ENCODE peak calls at places on chromosomes 6 and 20, in five cellular contexts. S, Q, T, V and E are unnamed samples.

GRCh38 chr20:34996243-34996984 is 40.7 kb downstream of the MYH7B start:
- DNase-seq in S (no peak), Q (no peak), T (no peak), V (no peak), E (no peak)

GRCh38 chr6:2677080-2677593 is 73.6 kb downstream of the MYLK4 start:
- DNase-seq in S (no peak), Q (no peak), T (no peak), V (no peak), E (no peak)

GRCh38 chr6:1482381-1483166 is 93.2 kb downstream of the FOXF2 start:
- DNase-seq in S (no peak), Q (peak; percentile 51), T (no peak), V (no peak), E (no peak)

GRCh38 chr6:36633915-36634314 is 39.8 kb downstream of the SRSF3 start:
- DNase-seq in S (peak; percentile 92), Q (no peak), T (peak; percentile 70), V (no peak), E (peak; percentile 65)

GRCh38 chr6:70956451-70957283 is at the start of gene B3GAT2:
- DNase-seq in S (peak; percentile 21), Q (peak; percentile 20), T (no peak), V (peak; percentile 79), E (peak; percentile 47)

GRCh38 chr6:152110878-152111820 is 303.7 kb downstream of the ESR1 start:
- DNase-seq in S (peak; percentile 78), Q (peak; percentile 26), T (no peak), V (no peak), E (no peak)

GRCh38 chr6:142242269-142242668 is 59.5 kb upstream of the ADGRG6 start:
- DNase-seq in S (no peak), Q (no peak), T (no peak), V (no peak), E (no peak)

GRCh38 chr6:74657033-74657432 is 548.8 kb downstream of the COL12A1 start:
- DNase-seq in S (no peak), Q (peak; percentile 7), T (no peak), V (no peak), E (no peak)

GRCh38 chr20:64188682-64189529 is 24.7 kb downstream of the MYT1 start:
- DNase-seq in S (peak; percentile 20), Q (peak; percentile 92), T (peak; percentile 100), V (peak; percentile 74), E (peak; percentile 95)

GRCh38 chr6:4157506-4157905 is 22.1 kb upstream of the ECI2 start:
- DNase-seq in S (no peak), Q (no peak), T (no peak), V (no peak), E (no peak)

GRCh38 chr6:43952746-43953145 is 174.5 kb downstream of the MRPL14 start:
- DNase-seq in S (no peak), Q (no peak), T (peak; percentile 29), V (no peak), E (no peak)

GRCh38 chr20:50068041-50068651 is 44.8 kb downstream of the UBE2V1 start:
- DNase-seq in S (no peak), Q (no peak), T (no peak), V (no peak), E (no peak)

GRCh38 chr6:26520840-26521484 is 17.2 kb upstream of the HMGN4 start:
- DNase-seq in S (peak; percentile 87), Q (peak; percentile 79), T (peak; percentile 82), V (peak; percentile 93), E (peak; percentile 93)

GRCh38 chr20:50913976-50914375 is 17.3 kb downstream of the ADNP start:
- DNase-seq in S (peak; percentile 76), Q (peak; percentile 67), T (no peak), V (no peak), E (no peak)

GRCh38 chr20:58639182-58640146 is 11.6 kb upstream of the STX16 start:
- DNase-seq in S (no peak), Q (no peak), T (no peak), V (no peak), E (no peak)

GRCh38 chr20:60262967-60263603 is 304.9 kb downstream of the CDH26 start:
- DNase-seq in S (peak; percentile 22), Q (peak; percentile 28), T (peak; percentile 29), V (peak; percentile 54), E (no peak)

GRCh38 chr6:36386495-36387439 is 702 bp downstream of the ETV7 start:
- DNase-seq in S (peak; percentile 57), Q (peak; percentile 68), T (no peak), V (peak; percentile 61), E (peak; percentile 64)

GRCh38 chr20:3209023-3209945 is at the start of gene ITPA:
- DNase-seq in S (peak; percentile 32), Q (peak; percentile 45), T (peak; percentile 75), V (peak; percentile 73), E (peak; percentile 63)

GRCh38 chr6:7389451-7390217 is at the start of the genes CAGE1 and RIOK1:
- DNase-seq in S (peak; percentile 93), Q (peak; percentile 97), T (peak; percentile 96), V (peak; percentile 96), E (peak; percentile 97)

GRCh38 chr6:7391244-7391643 is 1.6 kb downstream of the RIOK1 start:
- DNase-seq in S (no peak), Q (no peak), T (no peak), V (no peak), E (no peak)

GRCh38 chr6:7392402-7392801 is 2.8 kb downstream of the RIOK1 start:
- DNase-seq in S (no peak), Q (no peak), T (no peak), V (no peak), E (peak; percentile 27)

GRCh38 chr6:7389162-7389450 is 436 bp downstream of the CAGE1 start:
- DNase-seq in S (no peak), Q (no peak), T (no peak), V (no peak), E (peak; percentile 88)

GRCh38 chr6:7390218-7390878 is 740 bp downstream of the RIOK1 start:
- DNase-seq in S (no peak), Q (no peak), T (no peak), V (no peak), E (no peak)
- H3K4me3 ChIP-seq in S (peak overlapping the region; percentile 91), Q (peak overlapping the region; percentile 43), T (peak overlapping the region; percentile 87), V (peak overlapping the region; percentile 73), E (peak overlapping the region; percentile 54)

GRCh38 chr6:12593720-12594540 is 122.6 kb upstream of the PHACTR1 start:
- DNase-seq in S (no peak), Q (no peak), T (peak; percentile 20), V (no peak), E (peak; percentile 51)
- H2AFZ ChIP-seq in S (no peak overlapping the region), Q (no peak overlapping the region), T (no peak overlapping the region), V (peak overlapping the region; percentile 13), E (no peak overlapping the region)

GRCh38 chr6:30481213-30481964 is 7.9 kb upstream of the HLA-E start:
- DNase-seq in S (no peak), Q (no peak), T (no peak), V (peak; percentile 43), E (no peak)
- TF ChIP-seq EZH2 in S (peak; percentile 77), Q (peak; percentile 33), T (peak; percentile 10), V (no peak), E (peak; percentile 26)

DNA sequence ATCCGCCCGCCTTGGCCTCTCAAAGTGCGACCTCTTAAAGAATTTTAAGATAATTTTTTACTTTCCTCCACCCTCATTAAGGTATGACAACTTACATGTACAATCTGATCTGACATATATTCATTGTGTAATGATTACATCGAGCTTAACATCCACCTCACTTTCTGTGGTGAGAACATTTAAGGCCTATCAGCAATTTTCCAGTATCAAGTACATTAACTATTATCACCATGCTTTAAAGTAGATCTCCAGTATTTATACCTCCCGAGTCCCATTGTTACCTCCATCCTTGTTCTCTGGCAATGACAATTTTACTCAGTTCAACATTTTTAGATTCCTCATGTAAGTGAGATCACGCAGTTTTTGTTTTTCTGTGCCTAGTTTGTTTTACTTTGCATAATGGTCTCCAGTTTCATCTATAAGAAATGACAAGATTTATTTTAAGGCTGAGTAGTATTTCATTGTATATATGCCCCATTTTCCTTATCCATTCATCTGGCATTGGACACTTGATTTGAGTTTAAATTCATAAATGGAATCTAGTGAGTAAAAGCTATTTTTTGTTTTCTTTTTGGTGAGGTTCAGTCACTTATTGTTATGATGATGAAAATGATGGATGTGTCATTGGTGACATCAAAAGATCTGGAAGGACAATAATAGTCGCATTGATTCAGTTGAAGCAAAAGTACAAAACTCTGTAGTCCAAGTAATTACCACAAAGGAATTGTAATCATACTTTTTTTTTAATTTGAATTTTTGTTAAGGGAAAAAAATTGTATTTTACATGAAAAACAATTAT is 87.0 kb downstream of the OR2B2 start:
- DNase-seq in S (no peak), Q (peak; percentile 35), T (no peak), V (no peak), E (no peak)
- H3K4me3 ChIP-seq in S (peak overlapping the region; percentile 98), Q (peak overlapping the region; percentile 53), T (peak overlapping the region; percentile 75), V (peak overlapping the region; percentile 94), E (peak overlapping the region; percentile 98)

GRCh38 chr20:33693274-33693673 is 7.1 kb upstream of the E2F1 start:
- DNase-seq in S (no peak), Q (no peak), T (no peak), V (no peak), E (no peak)
- H2AFZ ChIP-seq in S (no peak overlapping the region), Q (no peak overlapping the region), T (no peak overlapping the region), V (no peak overlapping the region), E (no peak overlapping the region)

GRCh38 chr6:168886306-168886854 is 367.3 kb downstream of the THBS2 start:
- DNase-seq in S (no peak), Q (no peak), T (no peak), V (no peak), E (no peak)
- TF ChIP-seq EZH2 in S (no peak), Q (no peak), T (no peak), V (no peak), E (no peak)

GRCh38 chr20:47353697-47354387 is 2.7 kb downstream of the ZMYND8 start:
- DNase-seq in S (peak; percentile 57), Q (no peak), T (no peak), V (no peak), E (no peak)

GRCh38 chr20:47354388-47354709 is 2.1 kb downstream of the ZMYND8 start:
- DNase-seq in S (no peak), Q (no peak), T (no peak), V (no peak), E (no peak)

GRCh38 chr20:47355489-47356219 is 845 bp downstream of the ZMYND8 start:
- DNase-seq in S (no peak), Q (no peak), T (no peak), V (peak; percentile 37), E (no peak)

GRCh38 chr20:47356220-47356525 is 326 bp downstream of the ZMYND8 start:
- DNase-seq in S (no peak), Q (no peak), T (no peak), V (no peak), E (no peak)

GRCh38 chr20:47354710-47355488 is 1.6 kb downstream of the ZMYND8 start:
- DNase-seq in S (no peak), Q (peak; percentile 24), T (peak; percentile 70), V (no peak), E (no peak)
- H3K4me3 ChIP-seq in S (peak overlapping the region; percentile 78), Q (peak overlapping the region; percentile 45), T (peak overlapping the region; percentile 81), V (peak overlapping the region; percentile 44), E (peak overlapping the region; percentile 10)